ENCODE peak calls at places on chromosomes 6 and 20, in five cellular contexts. D is fibroblast of mammary gland; C is CD4-positive, alpha-beta T cell; W is uterus; A is RWPE2. X is an unnamed sample.

GRCh38 chr6:77447254-77447653 is 16.0 kb downstream of the HTR1B start:
- DNase-seq in A (no peak), D (peak; percentile 72), C (no peak), W (no peak), X (no peak)

GRCh38 chr20:11452326-11452725 is 465.4 kb upstream of the BTBD3 start:
- DNase-seq in C (no peak), W (no peak), D (peak; percentile 48), A (no peak), X (peak; percentile 61)

GRCh38 chr20:24048014-24048611 is 59.5 kb upstream of the GGTLC1 start:
- DNase-seq in A (no peak), W (no peak), C (no peak), D (no peak), X (no peak)

GRCh38 chr6:115643762-115644161 is 416.9 kb downstream of the FRK start:
- DNase-seq in A (no peak), D (peak; percentile 18), C (no peak), W (no peak), X (peak; percentile 28)

GRCh38 chr6:160519133-160519532 is 144.9 kb downstream of the LPA start:
- DNase-seq in D (no peak), W (no peak), C (no peak), A (no peak), X (no peak)

GRCh38 chr6:111864138-111865048 is 8.9 kb downstream of the FYN start:
- DNase-seq in D (no peak), C (no peak), A (no peak), W (no peak), X (no peak)

GRCh38 chr6:43622541-43622940 is 6.5 kb downstream of the GTPBP2 start:
- DNase-seq in A (no peak), W (no peak), D (no peak), C (no peak), X (no peak)

GRCh38 chr20:37804584-37805566 is 98.1 kb upstream of the VSTM2L start:
- DNase-seq in D (no peak), C (no peak), W (no peak), A (no peak), X (peak; percentile 12)

GRCh38 chr6:100257661-100258395 is 206.9 kb downstream of the SIM1 start:
- DNase-seq in W (no peak), D (peak; percentile 57), C (no peak), A (no peak), X (peak; percentile 91)
- TF ChIP-seq CTCF in W (no peak), D (peak; percentile 23), C (no peak), A (peak; percentile 64), X (no peak)

DNA sequence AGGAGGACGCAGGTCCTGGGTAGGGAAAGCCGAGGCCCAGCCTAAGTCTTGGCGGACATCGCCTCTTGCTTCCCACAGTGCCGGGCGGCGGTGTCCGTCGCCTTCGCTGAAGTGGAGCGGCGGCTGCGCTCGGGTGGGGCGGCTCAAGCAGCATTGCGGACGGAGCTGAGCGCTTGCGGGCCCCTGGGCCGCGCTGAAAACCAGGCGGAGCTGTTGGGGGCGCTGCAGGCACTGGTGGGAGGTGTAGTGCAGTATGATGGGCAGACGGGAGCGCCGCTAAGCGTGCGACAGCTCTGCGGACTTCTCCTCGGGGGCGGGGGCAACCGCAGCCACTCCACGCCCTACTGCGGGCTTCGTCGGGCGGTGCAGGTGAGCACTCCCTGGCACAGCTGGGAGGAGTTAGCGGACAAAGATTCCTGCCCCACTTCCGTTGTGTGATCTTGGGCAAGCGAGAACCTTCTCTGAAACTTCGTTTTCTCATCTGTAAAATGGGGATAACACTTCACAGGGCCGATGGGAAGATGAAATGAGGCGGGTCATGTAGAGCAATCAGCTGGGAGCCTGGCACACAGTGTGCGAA is 4.3 kb downstream of the PRSS16 start:
- DNase-seq in W (peak; percentile 20), D (peak; percentile 64), C (peak; percentile 39), A (peak; percentile 91), X (peak; percentile 79)
- TF ChIP-seq CTCF in W (no peak), D (peak; percentile 40), C (peak; percentile 44), A (peak; percentile 68), X (peak; percentile 55)

GRCh38 chr6:39102024-39102820 is 12.8 kb downstream of the SAYSD1 start:
- DNase-seq in W (no peak), C (no peak), D (peak; percentile 71), A (no peak), X (peak; percentile 79)
- TF ChIP-seq CTCF in W (no peak), C (peak; percentile 27), D (peak; percentile 13), A (peak; percentile 16), X (peak; percentile 66)

GRCh38 chr6:1933292-1933691 is 312.1 kb downstream of the GMDS start:
- DNase-seq in A (no peak), W (no peak), D (no peak), C (no peak), X (no peak)

GRCh38 chr6:1931817-1932216 is 313.6 kb downstream of the GMDS start:
- DNase-seq in W (no peak), D (no peak), C (no peak), A (no peak), X (no peak)

GRCh38 chr6:1925743-1926430 is 316.2 kb downstream of the FOXC1 start:
- DNase-seq in C (no peak), A (no peak), D (no peak), W (no peak), X (no peak)

GRCh38 chr6:1929931-1930330 is 315.5 kb downstream of the GMDS start:
- DNase-seq in C (no peak), D (no peak), W (no peak), A (no peak), X (no peak)

GRCh38 chr6:1930356-1930755 is 315.0 kb downstream of the GMDS start:
- DNase-seq in D (no peak), W (no peak), A (no peak), C (no peak), X (peak; percentile 37)
- TF ChIP-seq CTCF in D (no peak), W (no peak), A (no peak), C (no peak), X (no peak)

GRCh38 chr6:47131773-47132172 is 89.6 kb upstream of the ADGRF1 start:
- DNase-seq in C (no peak), A (no peak), D (no peak), W (no peak), X (no peak)

GRCh38 chr6:47130086-47130485 is 88.0 kb upstream of the ADGRF1 start:
- DNase-seq in W (no peak), D (peak; percentile 26), A (no peak), C (no peak), X (peak; percentile 35)

GRCh38 chr6:47133230-47134000 is 91.3 kb upstream of the ADGRF1 start:
- DNase-seq in W (no peak), C (no peak), D (no peak), A (no peak), X (no peak)

GRCh38 chr6:47134476-47135189 is 92.5 kb upstream of the ADGRF1 start:
- DNase-seq in C (no peak), W (no peak), A (no peak), D (peak; percentile 97), X (peak; percentile 97)

DNA sequence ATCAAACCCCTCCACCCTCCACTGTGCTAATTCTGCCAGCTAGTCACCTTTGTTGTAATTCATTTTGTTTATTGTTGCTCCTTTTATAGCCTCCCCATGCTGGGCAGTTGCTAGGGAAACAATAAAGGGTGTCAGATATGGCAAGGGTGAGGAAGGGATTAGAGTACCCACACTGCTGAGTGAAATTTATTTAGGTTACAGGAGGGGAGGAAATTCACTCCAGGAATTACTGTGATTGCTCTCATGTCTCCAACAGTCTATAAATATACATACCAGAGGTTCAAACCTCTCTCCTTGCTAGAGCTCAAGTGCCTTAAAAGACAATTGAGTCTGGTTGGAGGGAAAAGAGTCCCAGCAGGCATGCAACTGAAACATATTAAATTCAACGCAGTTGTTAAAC is 90.6 kb upstream of the ADGRF1 start:
- DNase-seq in W (no peak), A (no peak), D (no peak), C (no peak), X (no peak)
- TF ChIP-seq CTCF in W (no peak), A (no peak), D (no peak), C (no peak), X (no peak)

DNA sequence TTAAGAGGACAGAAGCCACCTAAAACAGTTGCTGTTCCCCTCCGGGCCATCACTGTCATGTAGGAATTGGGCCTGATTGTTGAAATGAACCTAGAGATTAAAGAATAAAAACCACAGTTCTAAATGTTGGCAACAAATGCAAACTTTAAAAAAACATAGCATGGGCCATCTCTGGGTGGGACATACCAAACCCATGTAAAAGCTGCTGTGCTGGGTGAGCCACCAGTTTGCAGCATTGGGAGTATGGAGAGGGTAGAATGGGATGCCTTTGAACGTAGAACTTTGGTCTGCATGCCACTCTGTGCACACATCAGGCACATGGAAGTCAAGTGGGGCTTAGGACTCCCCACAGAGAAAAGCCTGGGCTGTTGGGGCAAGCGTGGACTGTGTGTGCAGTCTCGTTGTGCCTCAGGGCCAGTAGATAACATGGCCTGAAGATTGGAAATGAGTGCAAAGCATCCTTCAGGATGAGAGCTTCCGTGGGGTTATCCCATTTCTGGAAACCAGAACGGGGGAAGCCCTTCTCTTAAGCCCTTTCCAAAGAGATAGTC is 28.1 kb downstream of the EPB41L1 start:
- DNase-seq in A (no peak), W (no peak), D (no peak), C (no peak), X (peak; percentile 8)
- TF ChIP-seq CTCF in A (no peak), W (no peak), D (no peak), C (no peak), X (no peak)

DNA sequence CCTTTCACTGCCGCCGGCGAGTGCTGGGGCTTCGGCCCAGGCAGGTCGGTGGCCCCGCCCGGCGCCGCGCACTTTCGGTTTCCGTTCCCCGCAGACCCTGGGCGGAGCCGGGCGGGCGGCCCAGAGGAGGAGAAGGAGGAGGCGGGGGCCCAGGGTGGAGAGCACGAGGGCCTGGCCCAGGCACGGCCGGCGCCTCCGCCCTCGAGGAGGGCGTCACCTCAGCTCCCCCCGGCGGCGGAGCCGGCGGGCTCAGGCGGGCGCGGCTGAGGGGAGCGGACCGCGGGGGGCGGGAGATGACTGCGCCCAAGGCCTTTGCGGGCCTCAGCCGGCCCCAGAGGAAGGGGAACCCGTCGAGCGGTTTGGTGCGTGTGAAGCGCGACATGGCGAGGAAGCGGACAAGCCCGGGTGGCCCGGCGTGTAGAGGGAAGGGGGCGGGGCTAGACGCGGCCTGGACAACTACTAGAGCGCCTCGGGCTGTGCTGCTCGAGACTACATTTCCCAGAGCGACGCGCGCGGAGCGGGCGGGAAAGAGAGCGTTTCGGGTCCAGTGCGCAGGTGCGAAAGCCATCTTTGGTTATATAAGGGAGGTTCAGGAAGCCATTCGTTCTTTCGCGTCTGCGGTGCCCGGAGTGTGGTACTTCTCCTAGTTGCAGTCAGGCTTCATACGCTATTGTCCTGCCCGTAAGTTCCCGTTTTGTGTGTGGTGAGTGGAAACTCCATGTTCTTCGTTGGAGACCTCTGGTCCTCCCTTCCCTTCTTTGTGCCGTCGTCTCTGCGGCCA is at the start of gene ZNFX1:
- DNase-seq in C (peak; percentile 99), D (peak; percentile 96), A (peak; percentile 100), W (peak; percentile 99), X (peak; percentile 98)
- TF ChIP-seq CTCF in C (no peak), D (no peak), A (peak; percentile 42), W (no peak), X (no peak)

GRCh38 chr6:68226460-68226859 is 408.6 kb upstream of the ADGRB3 start:
- DNase-seq in D (no peak), A (no peak), W (no peak), C (no peak), X (peak; percentile 49)
- TF ChIP-seq CTCF in D (peak; percentile 21), A (peak; percentile 54), W (no peak), C (no peak), X (peak; percentile 60)

X was measured in choroid plexus epithelial cell.